ENCODE peak calls at places on chromosomes 11 and 22, in six cellular contexts. U is stomach, Z is sigmoid colon, P is A549, E is suprapubic skin, A is tibial nerve. T is an unnamed sample. For H3K4me1, the result is how much of the 10 kb centered on the place peaks cover.

GRCh38 chr22:27108425-27109114 is 451.2 kb downstream of the MIAT start:
- DNase-seq in U (peak), A (peak), E (no peak), Z (peak), P (no peak), T (peak)

GRCh38 chr11:74681686-74682651 is 49.3 kb downstream of the CHRDL2 start:
- DNase-seq in P (no peak), A (no peak), Z (peak), U (peak), E (peak), T (peak)

GRCh38 chr22:25546751-25547150 is 17.7 kb upstream of the GRK3 start:
- DNase-seq in Z (no peak), U (no peak), A (no peak), P (no peak), E (no peak), T (no peak)

GRCh38 chr11:57439786-57440185 is 12.9 kb upstream of the SLC43A3 start:
- DNase-seq in U (no peak), Z (no peak), P (no peak), A (no peak), E (no peak), T (no peak)

GRCh38 chr11:112129656-112130055 is 34.2 kb downstream of the IL18 start:
- DNase-seq in P (no peak), U (no peak), E (no peak), A (peak), Z (no peak), T (no peak)

GRCh38 chr11:128271401-128271800 is 316.0 kb downstream of the ETS1 start:
- DNase-seq in E (no peak), Z (no peak), A (no peak), U (no peak), P (no peak), T (no peak)

GRCh38 chr11:45150943-45151342 is 4.5 kb downstream of the PRDM11 start:
- DNase-seq in E (peak), Z (peak), U (no peak), P (no peak), A (no peak), T (no peak)

GRCh38 chr11:116199182-116199581 is 573.6 kb downstream of the BUD13 start:
- DNase-seq in Z (no peak), E (no peak), P (no peak), A (no peak), U (no peak), T (no peak)

GRCh38 chr11:88375927-88376470 is 38.5 kb upstream of the CTSC start:
- DNase-seq in U (no peak), E (no peak), Z (no peak), A (no peak), P (no peak), T (no peak)

GRCh38 chr11:44687310-44687842 is 39.4 kb upstream of the TSPAN18 start:
- DNase-seq in A (no peak), P (no peak), E (no peak), Z (no peak), U (no peak), T (no peak)

GRCh38 chr22:49789289-49790141 is 38.2 kb downstream of the BRD1 start:
- DNase-seq in Z (no peak), A (peak), U (no peak), P (no peak), E (peak), T (peak)

GRCh38 chr11:61141601-61142028 is 19.6 kb downstream of the VPS37C start:
- DNase-seq in Z (peak), U (peak), P (no peak), E (no peak), A (no peak), T (peak)

GRCh38 chr11:46554205-46555162 is 39.3 kb downstream of the AMBRA1 start:
- DNase-seq in P (peak), Z (no peak), U (no peak), E (no peak), A (peak), T (no peak)

GRCh38 chr11:48029686-48030279 is 49.4 kb downstream of the PTPRJ start:
- DNase-seq in E (no peak), P (no peak), A (no peak), Z (no peak), U (no peak), T (no peak)

GRCh38 chr11:12719221-12719620 is 45.0 kb downstream of the TEAD1 start:
- DNase-seq in U (no peak), E (no peak), Z (no peak), A (no peak), P (no peak), T (no peak)

GRCh38 chr11:64359712-64360402 is 895 bp downstream of the RPS6KA4 start:
- DNase-seq in Z (no peak), U (peak), A (no peak), E (no peak), P (no peak), T (peak)

GRCh38 chr11:13316528-13316961 is 39.0 kb downstream of the BMAL1 start:
- DNase-seq in A (no peak), U (no peak), Z (no peak), E (no peak), P (no peak), T (no peak)

GRCh38 chr11:95867105-95867504 is 56.8 kb downstream of the MTMR2 start:
- DNase-seq in Z (no peak), U (no peak), P (no peak), A (no peak), E (no peak), T (no peak)

GRCh38 chr11:108435066-108435465 is 32.3 kb downstream of the C11orf65 start:
- DNase-seq in Z (no peak), E (no peak), U (no peak), A (no peak), P (no peak), T (no peak)
- H3K4me1 ChIP-seq in Z (under half), E (under half), U (under half), A (under half), P (under half), T (under half)

GRCh38 chr11:18321991-18322711 is at the start of the genes GTF2H1 and HPS5:
- DNase-seq in P (peak), Z (peak), E (peak), A (peak), U (peak), T (peak)
- TF ChIP-seq EP300 in P (no peak), Z (no peak), E (peak), A (peak), U (peak), T (peak)

GRCh38 chr11:82979824-82980223 is 78.3 kb downstream of the DDIAS start:
- DNase-seq in Z (no peak), E (no peak), P (no peak), U (no peak), A (no peak), T (no peak)

GRCh38 chr11:82980947-82981346 is 79.4 kb downstream of the DDIAS start:
- DNase-seq in E (no peak), P (no peak), A (no peak), Z (no peak), U (no peak), T (no peak)

GRCh38 chr11:82976786-82977185 is 75.2 kb downstream of the DDIAS start:
- DNase-seq in E (no peak), Z (no peak), A (no peak), U (no peak), P (no peak), T (no peak)

GRCh38 chr11:82980292-82980691 is 78.8 kb downstream of the DDIAS start:
- DNase-seq in A (no peak), E (no peak), U (no peak), P (peak), Z (no peak), T (no peak)

GRCh38 chr11:82978422-82979099 is 77.0 kb downstream of the DDIAS start:
- DNase-seq in A (no peak), Z (no peak), P (no peak), U (no peak), E (no peak), T (no peak)
- H3K4me1 ChIP-seq in A (under half), Z (under half), P (under half), U (under half), E (under half), T (under half)

DNA sequence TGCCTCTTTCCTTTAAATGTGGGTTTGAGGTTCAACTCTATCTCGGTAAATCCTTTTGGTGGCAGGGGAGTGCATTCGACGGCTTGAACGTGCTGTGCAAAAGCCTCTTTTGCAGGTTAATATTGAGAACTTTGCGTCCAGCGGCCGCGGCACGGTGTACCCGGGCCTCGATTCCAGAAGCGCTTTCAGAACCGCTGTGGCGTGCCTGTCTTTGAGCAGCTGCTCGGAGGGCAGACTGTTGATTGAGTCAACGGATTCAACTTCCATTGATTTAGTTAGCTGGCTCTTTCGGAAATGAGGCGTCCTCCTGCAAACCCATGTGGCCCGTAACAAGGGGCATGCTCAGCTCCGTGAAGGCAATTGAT is 1247.8 kb downstream of the BRD1 start:
- DNase-seq in E (no peak), A (no peak), P (no peak), U (no peak), Z (no peak), T (no peak)
- TF ChIP-seq EP300 in E (no peak), A (no peak), P (no peak), U (no peak), Z (no peak), T (no peak)

DNA sequence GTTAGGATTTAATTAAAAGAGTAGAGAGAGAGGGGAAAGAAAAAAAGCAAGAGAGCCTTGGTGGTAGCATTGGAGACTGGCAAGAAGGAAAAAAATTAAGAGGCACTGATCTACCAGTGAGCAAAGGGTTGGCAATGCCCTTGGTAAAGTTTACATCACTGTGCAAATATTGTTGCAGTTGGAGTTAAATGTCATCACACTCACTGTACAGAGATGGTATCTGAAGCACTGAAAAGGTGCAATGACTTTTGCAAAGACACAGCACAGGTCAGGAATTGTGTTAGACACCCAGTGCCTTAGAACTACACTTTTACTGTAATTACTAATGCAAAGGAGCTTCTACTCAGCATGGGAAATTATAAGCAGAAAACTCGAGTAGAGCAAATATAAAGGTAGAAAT is 526.8 kb downstream of the NTM start:
- DNase-seq in Z (no peak), E (no peak), U (no peak), A (no peak), P (no peak), T (no peak)
- H3K4me1 ChIP-seq in Z (under half), E (under half), U (under half), A (under half), P (under half), T (under half)

DNA sequence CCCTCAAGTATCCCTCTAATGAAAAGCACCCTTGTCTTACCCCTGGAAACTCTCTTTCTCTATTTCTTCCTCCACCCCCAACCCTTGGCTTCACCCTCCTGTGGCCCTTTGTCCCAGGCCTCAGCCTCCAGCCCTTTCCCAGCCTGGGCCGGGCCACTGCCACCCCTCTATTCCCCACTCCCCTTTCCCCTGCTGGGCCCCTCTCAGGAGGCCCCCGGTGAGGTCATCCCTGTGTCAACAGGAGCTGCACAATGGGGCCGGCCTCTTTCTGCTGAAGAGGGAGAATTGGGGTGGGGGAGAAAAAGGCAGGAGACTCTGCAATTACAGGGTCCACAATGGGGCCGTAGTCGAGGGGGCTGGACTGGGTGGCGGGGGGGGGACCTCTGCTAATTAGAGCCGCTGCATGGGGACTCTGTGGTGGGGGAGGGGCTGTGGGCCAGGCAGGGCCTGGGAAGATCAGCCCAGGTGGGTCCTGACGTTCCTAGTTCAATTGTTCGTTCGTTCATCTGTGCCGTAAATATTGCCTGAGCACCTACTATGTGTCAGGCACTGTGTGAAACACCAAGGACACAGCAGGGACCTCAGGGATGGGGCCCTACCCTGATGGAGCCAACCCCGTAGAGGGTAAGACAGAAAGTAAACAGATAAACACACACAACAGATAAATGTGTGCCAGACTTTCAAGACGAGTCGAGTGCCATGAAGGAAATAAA is 18.5 kb upstream of the MPPED1 start:
- DNase-seq in E (no peak), A (no peak), P (no peak), U (no peak), Z (no peak), T (no peak)
- TF ChIP-seq EP300 in E (no peak), A (no peak), P (no peak), U (no peak), Z (no peak), T (no peak)

GRCh38 chr22:19892925-19893324 is 38.3 kb upstream of the GNB1L start:
- DNase-seq in A (no peak), E (no peak), U (no peak), Z (no peak), P (no peak), T (no peak)
- H3K4me1 ChIP-seq in A (under half), E (under half), U (under half), Z (under half), P (under half), T (under half)